ENCODE peak calls at places on chromosomes 16 and 17, in five cellular contexts. E, M, F, S and G are unnamed samples.

GRCh38 chr16:26454102-26454501 is 612.6 kb upstream of the C16orf82 start:
- DNase-seq in S (peak), F (no peak), E (no peak), M (no peak), G (peak)

GRCh38 chr16:87206646-87207451 is 110.3 kb downstream of the C16orf95 start:
- DNase-seq in S (peak), M (no peak), F (no peak), E (peak), G (peak)

GRCh38 chr16:1188781-1189189 is 35.9 kb downstream of the CACNA1H start:
- DNase-seq in M (peak), F (no peak), S (no peak), E (no peak), G (peak)

GRCh38 chr16:90057738-90058173 is 19.4 kb downstream of the PRDM7 start:
- DNase-seq in M (no peak), F (no peak), S (peak), E (peak), G (peak)

GRCh38 chr17:229945-230235 is 48.4 kb upstream of the DOC2B start:
- DNase-seq in F (no peak), M (no peak), E (no peak), S (no peak), G (no peak)

GRCh38 chr16:1465567-1465915 is 9.3 kb downstream of the CLCN7 start:
- DNase-seq in E (no peak), S (no peak), F (no peak), M (no peak), G (no peak)

GRCh38 chr17:72163474-72163873 is 42.7 kb downstream of the SOX9 start:
- DNase-seq in M (no peak), S (no peak), F (no peak), E (no peak), G (no peak)

GRCh38 chr17:29760771-29761682 is 138.3 kb upstream of the CORO6 start:
- DNase-seq in F (peak), S (peak), E (peak), M (peak), G (peak)

GRCh38 chr17:81601525-81602120 is 35.3 kb downstream of the NPLOC4 start:
- DNase-seq in S (peak), E (peak), F (no peak), M (no peak), G (peak)

GRCh38 chr17:76504117-76504516 is 2.9 kb upstream of the RHBDF2 start:
- DNase-seq in E (no peak), S (no peak), F (no peak), M (no peak), G (no peak)

GRCh38 chr17:50542795-50543774 is 3.9 kb upstream of the SPATA20 start:
- DNase-seq in E (no peak), F (no peak), S (peak), M (no peak), G (peak)

GRCh38 chr17:81044764-81045589 is 10.0 kb downstream of the BAIAP2 start:
- DNase-seq in F (peak), M (no peak), S (no peak), E (peak), G (peak)

GRCh38 chr17:28599311-28600184 is 723 bp upstream of the SPAG5 start:
- DNase-seq in F (peak), S (peak), M (peak), E (peak), G (peak)